ENCODE peak calls at places on chromosomes 7 and 10, in ten cellular contexts. X, O, L, G, F, A, N, T, V and U are unnamed samples.

GRCh38 chr7:45646996-45647411 is 72.8 kb downstream of the ADCY1 start:
- DNase-seq in X (peak), A (no peak), L (no peak), N (no peak), O (no peak), F (peak), T (peak), G (peak), V (no peak), U (no peak)

GRCh38 chr10:34647157-34647556 is 167.9 kb downstream of the PARD3 start:
- DNase-seq in N (no peak), F (no peak), L (no peak), T (no peak), V (no peak), A (no peak), X (no peak), O (no peak), G (no peak), U (no peak)

GRCh38 chr10:80122110-80122710 is 10.3 kb upstream of the PLAC9 start:
- DNase-seq in O (no peak), A (no peak), X (no peak), N (no peak), F (no peak), V (no peak), T (no peak), L (no peak), G (no peak), U (peak)

GRCh38 chr7:102291056-102291915 is 4.6 kb downstream of the SH2B2 start:
- DNase-seq in X (no peak), G (no peak), N (no peak), A (no peak), F (no peak), O (no peak), V (peak), T (no peak), L (no peak), U (no peak)

GRCh38 chr7:139699640-139700504 is 77.9 kb downstream of the HIPK2 start:
- DNase-seq in L (no peak), F (peak), V (no peak), T (no peak), G (no peak), X (no peak), O (no peak), N (no peak), A (no peak), U (no peak)

GRCh38 chr7:55468495-55468894 is 103.4 kb downstream of the LANCL2 start:
- DNase-seq in F (no peak), V (no peak), A (no peak), X (no peak), N (no peak), O (no peak), L (no peak), T (no peak), G (no peak), U (no peak)

GRCh38 chr7:2461268-2462026 is 14.8 kb downstream of the GRIFIN start:
- DNase-seq in F (no peak), N (no peak), A (no peak), G (no peak), V (no peak), L (no peak), T (no peak), O (no peak), X (no peak), U (no peak)

GRCh38 chr7:2478387-2478760 is 2.2 kb upstream of the GRIFIN start:
- DNase-seq in L (peak), A (peak), G (peak), O (peak), X (peak), N (peak), T (peak), F (no peak), V (no peak), U (peak)

GRCh38 chr10:122703483-122704448 is 4.1 kb upstream of the C10orf120 start:
- DNase-seq in A (peak), O (peak), L (peak), G (peak), V (peak), X (peak), T (peak), F (peak), N (peak), U (peak)

GRCh38 chr10:2963889-2964631 is 103.3 kb upstream of the PFKP start:
- DNase-seq in O (no peak), V (no peak), A (no peak), N (no peak), F (no peak), T (no peak), G (no peak), X (no peak), L (no peak), U (no peak)

GRCh38 chr10:118868618-118869017 is 113.8 kb upstream of the CACUL1 start:
- DNase-seq in G (no peak), V (no peak), A (no peak), T (no peak), X (no peak), O (no peak), N (no peak), L (no peak), F (no peak), U (no peak)

GRCh38 chr7:105141068-105141467 is 127.1 kb downstream of the KMT2E start:
- DNase-seq in A (peak), N (peak), T (peak), V (peak), O (no peak), L (no peak), F (peak), X (no peak), G (no peak), U (peak)

GRCh38 chr7:954330-955238 is at the start of gene ADAP1:
- DNase-seq in G (peak), L (peak), A (peak), T (no peak), F (peak), O (peak), V (peak), N (no peak), X (peak), U (peak)

GRCh38 chr7:133564484-133564883 is 311.6 kb downstream of the EXOC4 start:
- DNase-seq in N (no peak), T (no peak), L (no peak), O (no peak), X (no peak), G (no peak), A (no peak), F (no peak), V (no peak), U (peak)
- TF ChIP-seq CTCF in N (no peak), T (no peak), L (no peak), O (no peak), X (no peak), G (no peak), A (peak), F (no peak), V (peak), U (peak)

GRCh38 chr7:84492128-84492527 is 297.5 kb upstream of the SEMA3A start:
- DNase-seq in V (no peak), L (no peak), T (no peak), A (no peak), F (no peak), N (no peak), O (no peak), G (no peak), X (no peak), U (no peak)
- H3K4me3 ChIP-seq in V (no peak), L (no peak), T (no peak), A (no peak), F (no peak), N (no peak), O (no peak), G (no peak), X (no peak), U (no peak)

GRCh38 chr10:49160110-49160509 is 26.3 kb upstream of the FAM170B start:
- DNase-seq in F (no peak), A (no peak), O (no peak), G (no peak), L (no peak), V (no peak), N (no peak), T (no peak), X (no peak), U (no peak)

GRCh38 chr10:49162761-49163160 is 25.4 kb downstream of the TMEM273 start:
- DNase-seq in N (no peak), V (no peak), G (no peak), X (no peak), A (no peak), F (no peak), O (no peak), T (no peak), L (no peak), U (no peak)

GRCh38 chr10:49162063-49162462 is 26.1 kb downstream of the TMEM273 start:
- DNase-seq in O (no peak), T (peak), X (no peak), V (no peak), N (no peak), G (no peak), L (no peak), F (no peak), A (no peak), U (no peak)

GRCh38 chr10:49160814-49161213 is 27.0 kb upstream of the FAM170B start:
- DNase-seq in G (no peak), L (no peak), A (no peak), N (no peak), O (no peak), T (no peak), X (no peak), V (no peak), F (no peak), U (no peak)

GRCh38 chr10:49161411-49161997 is 26.7 kb downstream of the TMEM273 start:
- DNase-seq in N (peak), O (no peak), A (peak), T (peak), V (peak), G (no peak), X (no peak), L (no peak), F (no peak), U (peak)
- TF ChIP-seq CTCF in N (peak), O (peak), A (peak), T (peak), V (peak), G (no peak), X (no peak), L (peak), F (peak), U (peak)

GRCh38 chr10:76035728-76036409 is 604.4 kb downstream of the LRMDA start:
- DNase-seq in G (no peak), O (no peak), N (no peak), A (no peak), F (no peak), T (no peak), L (no peak), X (no peak), V (no peak), U (no peak)
- H3K4me3 ChIP-seq in G (no peak), O (no peak), N (no peak), A (no peak), F (no peak), T (no peak), L (peak), X (peak), V (no peak), U (peak)

GRCh38 chr10:97915346-97915745 is 65.7 kb downstream of the GOLGA7B start:
- DNase-seq in F (no peak), N (no peak), X (no peak), T (no peak), V (no peak), G (no peak), L (no peak), O (no peak), A (no peak), U (no peak)

GRCh38 chr10:97913554-97913953 is 63.9 kb downstream of the GOLGA7B start:
- DNase-seq in F (no peak), G (no peak), O (no peak), T (no peak), V (no peak), L (no peak), X (no peak), N (no peak), A (no peak), U (no peak)

GRCh38 chr10:97914171-97914836 is 64.7 kb downstream of the GOLGA7B start:
- DNase-seq in A (no peak), V (no peak), X (no peak), F (no peak), L (no peak), N (no peak), G (no peak), T (no peak), O (no peak), U (no peak)

GRCh38 chr10:97915761-97916160 is 66.1 kb downstream of the GOLGA7B start:
- DNase-seq in V (no peak), F (no peak), A (no peak), O (no peak), T (no peak), L (no peak), X (no peak), G (no peak), N (no peak), U (no peak)

DNA sequence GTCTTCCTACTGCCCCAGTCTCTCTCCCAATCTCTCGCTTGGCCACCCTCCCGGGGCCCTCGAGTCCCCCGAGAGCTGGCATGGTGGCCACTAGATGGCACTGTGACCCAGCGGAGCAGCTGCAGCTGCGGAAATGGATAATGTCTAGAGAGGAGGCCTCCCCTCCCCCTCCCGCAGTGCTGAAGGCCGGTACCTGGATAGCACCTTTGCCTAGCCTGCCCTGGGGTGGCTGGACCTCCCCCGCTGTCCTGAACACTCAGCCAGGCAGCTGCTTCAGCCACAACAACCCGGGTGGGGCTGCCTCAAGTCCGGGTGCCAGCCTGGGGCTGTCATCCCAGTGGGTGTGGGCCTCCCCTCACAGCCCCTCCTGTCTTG is 65.2 kb downstream of the GOLGA7B start:
- DNase-seq in N (peak), X (peak), G (peak), F (peak), A (peak), V (peak), T (peak), L (peak), O (peak), U (peak)
- TF ChIP-seq CTCF in N (peak), X (peak), G (peak), F (peak), A (peak), V (peak), T (peak), L (peak), O (peak), U (peak)

GRCh38 chr7:35722054-35722849 is 27.3 kb upstream of the HERPUD2 start:
- DNase-seq in N (no peak), V (peak), L (no peak), A (no peak), F (no peak), X (no peak), G (no peak), T (no peak), O (no peak), U (no peak)

GRCh38 chr7:35727571-35727970 is 32.6 kb upstream of the HERPUD2 start:
- DNase-seq in X (no peak), O (no peak), G (no peak), T (peak), A (no peak), F (no peak), N (no peak), V (peak), L (no peak), U (no peak)

GRCh38 chr7:35726654-35727053 is 31.7 kb upstream of the HERPUD2 start:
- DNase-seq in G (no peak), V (peak), L (no peak), F (no peak), X (no peak), O (no peak), N (no peak), A (no peak), T (no peak), U (no peak)

GRCh38 chr7:35723011-35723410 is 28.1 kb upstream of the HERPUD2 start:
- DNase-seq in F (no peak), V (no peak), A (peak), O (no peak), L (no peak), T (peak), G (no peak), N (no peak), X (no peak), U (peak)

DNA sequence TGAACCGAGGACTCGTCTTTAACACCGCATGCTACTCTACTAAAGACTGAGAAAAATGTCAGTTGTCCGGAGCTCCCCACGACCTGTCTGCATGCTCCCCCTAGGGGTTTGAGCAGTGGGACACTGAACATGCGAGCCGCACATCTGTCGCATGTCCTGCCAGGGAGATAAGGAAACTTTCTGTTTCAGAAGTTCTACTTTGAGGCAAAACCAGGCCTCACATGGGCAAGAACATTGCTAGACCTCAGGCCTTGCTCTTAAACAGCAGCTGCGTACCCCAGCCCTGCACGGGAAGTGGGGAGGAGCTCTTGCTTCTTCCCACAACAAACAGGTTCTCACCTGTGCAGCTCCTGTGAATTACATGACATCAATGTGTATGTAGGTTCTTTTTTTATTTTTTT is 30.3 kb upstream of the HERPUD2 start:
- DNase-seq in O (no peak), F (no peak), G (no peak), N (no peak), V (peak), A (no peak), L (no peak), T (no peak), X (no peak), U (no peak)
- H3K4me3 ChIP-seq in O (no peak), F (no peak), G (no peak), N (no peak), V (peak), A (no peak), L (no peak), T (no peak), X (no peak), U (no peak)

DNA sequence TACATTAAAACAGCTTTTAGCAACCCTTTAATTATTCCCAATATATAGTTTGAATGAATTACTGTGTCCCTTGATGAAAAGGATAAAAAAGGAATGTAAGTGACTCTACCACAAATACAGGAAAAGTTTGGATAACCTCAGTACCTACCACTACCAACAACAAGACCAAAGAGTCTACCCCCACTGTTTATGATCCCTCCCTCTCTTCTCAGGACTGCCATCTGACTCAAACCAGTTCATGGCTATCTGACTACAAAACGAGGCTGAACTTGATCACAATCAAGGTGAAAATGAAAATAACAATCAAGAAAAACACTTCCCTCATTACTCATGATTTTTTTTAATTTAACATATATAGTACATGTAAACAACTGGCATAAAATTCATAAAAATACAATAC is 108.7 kb downstream of the DPY19L1 start:
- DNase-seq in F (no peak), A (no peak), T (no peak), X (no peak), N (no peak), O (no peak), V (no peak), G (no peak), L (no peak), U (no peak)
- TF ChIP-seq CTCF in F (no peak), A (no peak), T (no peak), X (no peak), N (no peak), O (no peak), V (no peak), G (no peak), L (no peak), U (no peak)

GRCh38 chr10:60163786-60164185 is 225.9 kb downstream of the ANK3 start:
- DNase-seq in X (no peak), F (no peak), T (no peak), G (no peak), L (no peak), N (no peak), A (no peak), O (no peak), V (no peak), U (no peak)
- H3K4me3 ChIP-seq in X (no peak), F (no peak), T (no peak), G (no peak), L (no peak), N (no peak), A (no peak), O (no peak), V (no peak), U (no peak)

DNA sequence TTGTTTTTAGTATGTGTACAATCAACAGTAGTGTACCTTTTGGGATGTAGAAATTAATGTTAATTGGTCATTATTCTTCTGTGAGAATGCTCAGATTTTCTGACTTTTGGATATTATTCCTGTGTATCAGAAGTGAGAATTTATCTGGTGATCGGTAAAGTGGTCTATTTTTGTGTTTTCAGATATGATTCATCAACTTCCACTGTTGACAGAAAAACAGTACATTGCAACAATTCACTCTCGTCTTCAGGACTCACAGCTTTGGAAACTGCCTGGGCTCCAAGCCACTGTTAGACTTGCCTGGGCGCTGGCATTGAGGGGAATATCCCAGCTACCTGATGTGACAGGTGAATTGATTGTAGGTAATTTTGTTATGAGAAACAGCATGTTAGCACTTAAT is 20.9 kb downstream of the NUP205 start:
- DNase-seq in X (no peak), A (no peak), V (no peak), G (no peak), N (no peak), T (no peak), F (no peak), L (no peak), O (no peak), U (no peak)
- TF ChIP-seq CTCF in X (no peak), A (no peak), V (no peak), G (no peak), N (no peak), T (no peak), F (no peak), L (no peak), O (no peak), U (no peak)